ENCODE peak calls at places on chromosomes 2 and 18, in eight cellular contexts. L is upper lobe of left lung, Q is esophagus muscularis mucosa, J is HepG2, R is SK-N-SH, A is K562, Z is H1, M is transverse colon. I is an unnamed sample.

GRCh38 chr2:11073791-11074190 is 81.5 kb upstream of the SLC66A3 start:
- DNase-seq in A (no peak), J (no peak), L (no peak), Z (no peak), M (no peak), Q (peak; percentile 29), R (no peak), I (no peak)

GRCh38 chr2:191618789-191619185 is 59.1 kb upstream of the NABP1 start:
- DNase-seq in J (no peak), A (no peak), Q (no peak), M (no peak), Z (no peak), L (no peak), R (no peak), I (no peak)

GRCh38 chr2:207434288-207434687 is 95.5 kb upstream of the CREB1 start:
- DNase-seq in M (no peak), R (no peak), Q (no peak), Z (no peak), A (no peak), L (no peak), J (no peak), I (no peak)

GRCh38 chr2:101558740-101559508 is 84.0 kb upstream of the RFX8 start:
- DNase-seq in L (no peak), A (no peak), Z (no peak), M (no peak), Q (no peak), R (no peak), J (peak; percentile 77), I (no peak)

GRCh38 chr2:191917967-191918651 is 71.2 kb upstream of the CAVIN2 start:
- DNase-seq in R (peak; percentile 52), L (no peak), J (no peak), A (no peak), M (no peak), Q (no peak), Z (no peak), I (no peak)

GRCh38 chr2:204604061-204604460 is 58.8 kb downstream of the PARD3B start:
- DNase-seq in Q (no peak), A (no peak), M (no peak), J (no peak), L (no peak), Z (no peak), R (no peak), I (no peak)

GRCh38 chr2:10329584-10329879 is 26.8 kb downstream of the HPCAL1 start:
- DNase-seq in A (no peak), J (peak; percentile 56), L (no peak), Z (no peak), R (no peak), Q (no peak), M (no peak), I (no peak)

GRCh38 chr18:13381331-13381730 is 162.8 kb downstream of the LDLRAD4 start:
- DNase-seq in Z (no peak), Q (no peak), J (no peak), L (peak; percentile 10), M (no peak), A (no peak), R (no peak), I (no peak)

GRCh38 chr2:188272121-188272520 is 19.6 kb upstream of the GULP1 start:
- DNase-seq in M (no peak), R (no peak), A (no peak), L (no peak), Q (no peak), J (no peak), Z (no peak), I (no peak)

DNA sequence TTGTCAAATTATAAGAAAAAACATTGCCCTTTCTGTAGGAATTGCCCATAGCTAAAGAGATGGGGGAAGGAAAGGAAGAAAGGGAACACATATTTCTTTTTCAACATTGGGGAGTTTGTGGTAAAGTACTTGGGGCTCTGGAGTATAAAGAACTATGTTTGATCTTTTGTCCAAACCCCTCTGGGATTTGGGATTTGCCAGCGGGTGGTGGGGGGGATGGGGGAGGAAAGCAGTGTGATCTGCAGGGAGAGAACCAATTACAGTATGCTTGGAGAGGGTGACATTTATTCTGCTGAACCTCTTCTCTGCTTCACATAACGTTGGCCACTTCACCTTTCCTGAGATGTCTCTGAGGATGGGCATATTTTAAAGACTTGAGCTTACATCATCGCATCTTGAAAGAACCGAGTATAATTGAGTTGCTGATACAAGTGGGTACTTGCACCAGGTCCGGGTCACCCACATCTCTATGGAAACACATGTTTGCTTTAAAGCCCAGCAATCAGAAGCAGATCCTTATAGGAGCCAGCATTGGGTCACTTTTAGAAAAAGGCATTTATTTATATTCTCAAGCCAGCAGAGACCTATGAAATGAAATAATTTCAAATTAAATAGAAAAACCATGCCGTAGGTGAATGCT is 73.1 kb downstream of the SPATS2L start:
- DNase-seq in M (no peak), R (no peak), J (no peak), A (no peak), Z (no peak), Q (no peak), L (peak; percentile 26), I (no peak)
- TF ChIP-seq EP300 in M (no peak), R (no peak), J (no peak), A (no peak), Z (no peak), Q (no peak), L (no peak), I (no peak)

DNA sequence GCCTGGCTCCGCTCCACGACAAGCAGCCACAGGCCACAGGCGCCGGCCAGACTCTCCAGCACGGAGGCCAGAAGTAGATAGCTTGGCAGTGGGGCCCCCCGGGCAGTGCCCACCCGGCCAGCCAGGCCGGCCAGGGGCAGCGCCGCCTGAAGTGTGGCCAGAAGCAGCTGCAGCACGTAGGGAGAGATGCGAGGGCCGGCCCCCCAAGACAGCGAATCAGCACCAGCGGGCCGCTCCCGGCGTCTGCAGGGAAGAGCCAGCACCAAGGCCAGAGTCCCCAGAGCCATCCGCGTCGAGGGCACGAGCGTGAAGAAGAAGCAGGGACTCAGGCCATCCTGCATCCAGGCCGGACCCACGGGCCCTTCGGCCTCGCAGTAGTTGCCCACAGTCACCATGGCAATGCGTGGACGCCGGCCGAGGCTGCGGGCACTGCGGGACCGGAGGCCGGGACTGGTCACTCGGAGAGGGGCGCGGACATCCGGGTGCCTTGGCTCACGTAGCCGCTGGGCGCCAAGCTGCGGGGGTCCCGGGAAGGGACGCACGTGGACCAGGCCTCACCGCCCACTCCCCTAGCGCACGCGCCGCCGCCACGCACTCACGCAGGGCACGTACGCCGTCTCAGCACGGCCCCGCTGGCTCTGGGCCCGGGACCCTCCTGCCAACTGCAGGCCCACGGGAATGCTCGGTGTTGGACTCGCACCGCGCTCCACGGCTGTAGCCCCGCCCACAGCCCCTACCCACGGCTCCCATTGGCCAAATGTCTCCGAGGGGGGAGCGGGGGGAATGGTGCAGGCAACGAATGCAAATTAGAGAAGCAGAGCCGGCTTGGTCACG is at the start of gene ABCB6:
- DNase-seq in M (peak; percentile 96), J (peak; percentile 93), L (peak; percentile 97), Q (peak; percentile 99), R (peak; percentile 98), A (peak; percentile 84), Z (peak; percentile 92), I (peak; percentile 96)
- TF ChIP-seq POLR2AphosphoS5 in M (peak; percentile 79), J (peak; percentile 98), L (no peak), Q (peak; percentile 86), R (peak; percentile 77), A (peak; percentile 73), Z (peak; percentile 83), I (peak; percentile 87)

GRCh38 chr2:106990307-106990706 is 104.3 kb upstream of the ST6GAL2 start:
- DNase-seq in R (no peak), Z (no peak), Q (peak; percentile 75), L (no peak), A (no peak), J (no peak), M (no peak), I (no peak)

GRCh38 chr2:106991866-106992265 is 105.9 kb upstream of the ST6GAL2 start:
- DNase-seq in R (no peak), Q (peak; percentile 17), A (no peak), Z (no peak), L (no peak), J (no peak), M (no peak), I (no peak)

GRCh38 chr2:106996136-106996769 is 110.3 kb upstream of the ST6GAL2 start:
- DNase-seq in Q (no peak), J (no peak), R (no peak), A (no peak), M (no peak), L (no peak), Z (no peak), I (no peak)

GRCh38 chr2:106997204-106997603 is 111.2 kb upstream of the ST6GAL2 start:
- DNase-seq in M (no peak), R (no peak), L (no peak), A (no peak), Q (no peak), Z (no peak), J (no peak), I (no peak)

DNA sequence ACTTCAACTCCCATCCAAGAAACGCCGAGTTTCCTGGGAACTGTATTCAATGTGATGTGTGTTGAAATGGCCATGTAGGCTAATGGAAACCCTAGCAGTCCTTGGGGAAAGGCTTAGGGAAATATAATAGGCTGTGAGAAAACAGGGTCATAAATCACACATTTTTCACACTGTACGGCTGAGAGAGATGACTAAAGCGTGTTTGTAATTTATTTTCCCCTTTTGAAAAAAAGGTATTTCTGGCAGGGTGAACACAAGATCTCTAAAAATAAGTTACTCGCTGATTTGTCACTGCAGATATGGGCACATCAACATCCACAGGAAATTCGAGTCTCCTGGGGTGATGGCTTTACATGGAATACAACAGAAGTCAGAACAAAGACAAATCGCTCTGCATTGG is 109.6 kb upstream of the ST6GAL2 start:
- DNase-seq in L (no peak), R (no peak), M (no peak), Z (no peak), A (no peak), Q (no peak), J (no peak), I (no peak)
- TF ChIP-seq EP300 in L (no peak), R (no peak), M (no peak), Z (no peak), A (no peak), Q (no peak), J (no peak), I (no peak)

GRCh38 chr2:98172150-98172765 is 85.3 kb downstream of the VWA3B start:
- DNase-seq in Q (peak; percentile 85), A (no peak), J (no peak), R (no peak), L (no peak), Z (no peak), M (no peak), I (no peak)
- TF ChIP-seq POLR2AphosphoS5 in Q (no peak), A (no peak), J (no peak), R (no peak), L (no peak), Z (no peak), M (no peak), I (no peak)

GRCh38 chr2:145286716-145287115 is 766.8 kb upstream of the ZEB2 start:
- DNase-seq in Z (no peak), L (no peak), M (no peak), J (no peak), R (no peak), A (no peak), Q (no peak), I (no peak)
- TF ChIP-seq EP300 in Z (no peak), L (no peak), M (no peak), J (no peak), R (no peak), A (no peak), Q (no peak), I (no peak)

DNA sequence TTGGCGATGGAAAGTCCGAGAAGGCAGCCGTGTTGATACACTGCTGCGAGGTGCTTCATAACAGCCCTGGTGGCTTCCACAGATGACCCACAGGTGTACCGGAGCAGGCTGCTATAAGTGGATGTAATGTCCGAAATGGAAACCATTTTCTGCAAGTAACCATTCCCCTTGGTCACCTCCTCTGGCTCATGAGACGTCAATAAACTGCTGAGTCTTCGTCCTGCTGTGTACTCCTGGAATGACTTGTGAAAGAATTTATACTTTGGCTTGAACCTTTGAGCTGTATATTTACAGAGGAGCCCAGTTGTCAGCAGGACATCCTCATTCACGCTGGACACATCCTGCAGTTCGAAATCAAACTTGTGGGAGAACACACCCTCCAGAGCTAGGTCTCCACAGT is 14.4 kb downstream of the NLRC4 start:
- DNase-seq in Z (no peak), R (no peak), M (no peak), J (peak; percentile 32), L (no peak), Q (no peak), A (no peak), I (no peak)
- TF ChIP-seq POLR2AphosphoS5 in Z (no peak), R (no peak), M (no peak), J (no peak), L (no peak), Q (no peak), A (no peak), I (no peak)

I was measured in stomach.